ENCODE peak calls at places on chromosomes 3 and 15, in four cellular contexts. S is MM.1S, Y is upper lobe of left lung, V is HAP-1. D is an unnamed sample.
A peak's percentile ranks its signal among the peaks of the same experiment; 100 is the strongest.

GRCh38 chr3:101824691-101825090 is 24.6 kb upstream of the NFKBIZ start:
- DNase-seq in Y (no peak), V (no peak), S (no peak), D (no peak)

GRCh38 chr3:124619887-124620599 is 110.2 kb upstream of the UMPS start:
- DNase-seq in S (peak; percentile 70), V (no peak), Y (no peak), D (no peak)

GRCh38 chr15:49627407-49627877 is 6.6 kb downstream of the DTWD1 start:
- DNase-seq in V (no peak), S (no peak), Y (no peak), D (no peak)

GRCh38 chr15:55289573-55290360 is at the start of gene RAB27A:
- DNase-seq in Y (peak; percentile 94), V (peak; percentile 84), S (peak; percentile 80), D (peak; percentile 85)

GRCh38 chr3:175342196-175342595 is 483.1 kb downstream of the NAALADL2 start:
- DNase-seq in V (no peak), Y (no peak), S (no peak), D (no peak)

GRCh38 chr3:59313365-59313764 is 263.5 kb upstream of the CFAP20DC start:
- DNase-seq in Y (peak; percentile 22), S (peak; percentile 25), V (peak; percentile 75), D (no peak)

GRCh38 chr3:89098964-89099585 is 8.3 kb upstream of the EPHA3 start:
- DNase-seq in S (peak; percentile 70), V (peak; percentile 70), Y (no peak), D (no peak)

GRCh38 chr3:8470801-8471200 is 30.8 kb upstream of the LMCD1 start:
- DNase-seq in V (no peak), Y (peak; percentile 15), S (no peak), D (no peak)

GRCh38 chr3:105865016-105865623 is 3.7 kb downstream of the CBLB start:
- DNase-seq in Y (no peak), V (no peak), S (no peak), D (no peak)

GRCh38 chr3:154218728-154219127 is 97.5 kb downstream of the ARHGEF26 start:
- DNase-seq in S (no peak), V (no peak), Y (no peak), D (no peak)

GRCh38 chr3:134708025-134708597 is 57.3 kb upstream of the KY start:
- DNase-seq in S (no peak), V (no peak), Y (no peak), D (no peak)

GRCh38 chr3:97001611-97002010 is 187.2 kb downstream of the EPHA6 start:
- DNase-seq in S (no peak), Y (no peak), V (no peak), D (no peak)

GRCh38 chr3:150218236-150218635 is 189.9 kb upstream of the TSC22D2 start:
- DNase-seq in V (no peak), Y (no peak), S (no peak), D (no peak)

GRCh38 chr3:141240290-141241247 is 8.9 kb downstream of the PXYLP1 start:
- DNase-seq in S (no peak), V (no peak), Y (no peak), D (no peak)

GRCh38 chr15:84987949-84988624 is 6.4 kb downstream of the PDE8A start:
- DNase-seq in Y (no peak), S (no peak), V (no peak), D (no peak)

GRCh38 chr15:84992157-84992940 is 10.7 kb downstream of the PDE8A start:
- DNase-seq in Y (no peak), S (no peak), V (no peak), D (no peak)

GRCh38 chr15:84996055-84996454 is 14.4 kb downstream of the PDE8A start:
- DNase-seq in Y (no peak), S (no peak), V (no peak), D (no peak)

GRCh38 chr15:84988909-84989644 is 7.4 kb downstream of the PDE8A start:
- DNase-seq in S (no peak), Y (no peak), V (no peak), D (no peak)

DNA sequence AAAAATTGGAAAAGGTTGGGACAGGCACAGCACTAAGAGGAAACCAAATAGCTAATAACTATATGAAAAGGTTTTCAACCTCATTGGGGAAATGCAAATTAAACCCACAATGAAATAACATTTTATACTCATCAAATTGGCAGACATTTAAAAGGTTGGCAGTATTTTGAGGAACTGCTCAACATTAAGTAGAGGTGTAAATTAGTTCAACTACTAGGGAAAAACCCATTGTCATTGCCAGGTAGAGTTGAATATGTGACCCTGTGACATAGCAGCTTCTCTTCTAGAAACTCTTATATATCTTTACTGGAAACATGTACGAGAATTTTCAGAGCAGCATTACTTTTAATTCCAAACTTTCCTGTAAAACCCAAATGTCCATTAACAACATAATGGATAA is 9.7 kb downstream of the PDE8A start:
- DNase-seq in S (no peak), V (no peak), Y (no peak), D (no peak)
- H3K4me1 ChIP-seq in S (no peaks in the 10 kb centered on the region), V (peaks cover 13% of the 10 kb centered on the region), Y (peaks cover 10% of the 10 kb centered on the region), D (peaks cover 23% of the 10 kb centered on the region)

GRCh38 chr3:26091096-26091495 is 301.2 kb downstream of the OXSM start:
- DNase-seq in V (no peak), S (no peak), Y (no peak), D (no peak)

GRCh38 chr3:26090589-26090988 is 300.7 kb downstream of the OXSM start:
- DNase-seq in Y (no peak), V (no peak), S (no peak), D (no peak)

GRCh38 chr3:26084629-26085028 is 294.7 kb downstream of the OXSM start:
- DNase-seq in S (no peak), V (no peak), Y (no peak), D (no peak)

GRCh38 chr3:26087751-26088150 is 297.9 kb downstream of the OXSM start:
- DNase-seq in Y (no peak), V (no peak), S (no peak), D (no peak)

DNA sequence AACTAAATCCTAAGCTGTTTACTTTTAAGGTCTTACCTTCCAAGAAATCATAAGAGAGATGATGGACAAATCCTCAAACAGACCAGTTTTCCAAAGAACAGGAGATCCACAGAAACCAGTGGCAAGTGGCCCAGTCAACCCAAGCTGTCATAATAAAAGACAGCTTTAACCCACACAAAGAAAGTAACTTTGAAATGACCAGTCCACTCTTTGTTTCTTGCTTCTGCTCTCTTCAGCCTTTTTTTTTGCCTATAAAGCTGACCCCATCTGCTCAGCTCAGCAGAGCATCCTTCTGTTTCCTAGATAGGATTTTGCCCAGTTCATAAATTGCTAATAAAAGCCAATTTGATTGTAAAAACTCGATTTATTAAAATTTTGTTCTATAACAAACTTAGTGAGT is 299.4 kb downstream of the OXSM start:
- DNase-seq in V (no peak), S (no peak), Y (no peak), D (no peak)
- H3K9me3 ChIP-seq in V (peaks cover 3% of the 10 kb centered on the region), S (no peaks in the 10 kb centered on the region), Y (peaks cover 8% of the 10 kb centered on the region), D (no peaks in the 10 kb centered on the region)

GRCh38 chr15:56918907-56919707 is 663 bp downstream of the TCF12 start:
- DNase-seq in S (peak; percentile 62), V (peak; percentile 64), Y (peak; percentile 92), D (peak; percentile 75)
- H3K4me1 ChIP-seq in S (peaks cover 21% of the 10 kb centered on the region), V (peaks cover 48% of the 10 kb centered on the region), Y (peaks cover 38% of the 10 kb centered on the region), D (peaks cover 32% of the 10 kb centered on the region)

GRCh38 chr15:27770769-27771554 is 328.2 kb downstream of the OCA2 start:
- DNase-seq in V (no peak), S (no peak), Y (peak; percentile 67), D (no peak)
- H3K9me3 ChIP-seq in V (no peaks in the 10 kb centered on the region), S (no peaks in the 10 kb centered on the region), Y (no peaks in the 10 kb centered on the region), D (no peaks in the 10 kb centered on the region)

GRCh38 chr3:188819939-188820338 is 351.8 kb upstream of the TPRG1 start:
- DNase-seq in S (no peak), V (no peak), Y (peak; percentile 9), D (no peak)
- H3K4me1 ChIP-seq in S (no peaks in the 10 kb centered on the region), V (no peaks in the 10 kb centered on the region), Y (peaks cover 24% of the 10 kb centered on the region), D (no peaks in the 10 kb centered on the region)

GRCh38 chr15:25172691-25173090 is 217.9 kb downstream of the SNRPN start:
- DNase-seq in Y (no peak), V (no peak), S (no peak), D (no peak)

GRCh38 chr15:25170781-25171110 is 216.0 kb downstream of the SNRPN start:
- DNase-seq in Y (peak; percentile 24), V (no peak), S (no peak), D (no peak)

GRCh38 chr15:25170113-25170731 is 215.4 kb downstream of the SNRPN start:
- DNase-seq in V (peak; percentile 1), S (no peak), Y (peak; percentile 59), D (no peak)

GRCh38 chr15:25171856-25172687 is 217.3 kb downstream of the SNRPN start:
- DNase-seq in V (no peak), S (no peak), Y (no peak), D (no peak)

GRCh38 chr15:25171111-25171811 is 216.5 kb downstream of the SNRPN start:
- DNase-seq in S (no peak), V (peak; percentile 3), Y (no peak), D (no peak)
- H3K9me3 ChIP-seq in S (no peaks in the 10 kb centered on the region), V (no peaks in the 10 kb centered on the region), Y (peaks cover 25% of the 10 kb centered on the region), D (peaks cover 6% of the 10 kb centered on the region)

GRCh38 chr3:16176391-16177030 is 2.0 kb downstream of the GALNT15 start:
- DNase-seq in S (no peak), Y (no peak), V (no peak), D (no peak)

GRCh38 chr3:16179771-16180736 is 5.6 kb downstream of the GALNT15 start:
- DNase-seq in Y (no peak), V (no peak), S (no peak), D (no peak)

GRCh38 chr3:16177962-16178627 is 3.6 kb downstream of the GALNT15 start:
- DNase-seq in S (peak; percentile 64), V (peak; percentile 83), Y (peak; percentile 96), D (peak; percentile 31)

GRCh38 chr3:16179261-16179660 is 4.8 kb downstream of the GALNT15 start:
- DNase-seq in Y (no peak), S (no peak), V (no peak), D (no peak)

GRCh38 chr3:16178628-16178988 is 4.1 kb downstream of the GALNT15 start:
- DNase-seq in Y (no peak), V (no peak), S (no peak), D (no peak)
- H3K4me1 ChIP-seq in Y (peaks cover 30% of the 10 kb centered on the region), V (no peaks in the 10 kb centered on the region), S (no peaks in the 10 kb centered on the region), D (no peaks in the 10 kb centered on the region)

GRCh38 chr15:25092661-25093060 is 137.9 kb downstream of the SNRPN start:
- DNase-seq in V (no peak), S (no peak), Y (no peak), D (no peak)
- H3K9me3 ChIP-seq in V (no peaks in the 10 kb centered on the region), S (no peaks in the 10 kb centered on the region), Y (peaks cover 74% of the 10 kb centered on the region), D (peaks cover 28% of the 10 kb centered on the region)